ENCODE peak calls at places on chromosome 5, in five cellular contexts. F is astrocyte, V is testis, L is right cardiac atrium, N is left lung. I is an unnamed sample. For H3K4me1, the result is how much of the 10 kb centered on the place peaks cover.

GRCh38 chr5:146313027-146313426 is 25.6 kb upstream of the POU4F3 start:
- DNase-seq in N (no peak), L (no peak), V (no peak), F (no peak), I (no peak)

GRCh38 chr5:162931501-162931900 is 505.9 kb upstream of the CCNG1 start:
- DNase-seq in N (no peak), V (no peak), L (no peak), F (no peak), I (no peak)

GRCh38 chr5:134490255-134490924 is 35.1 kb upstream of the JADE2 start:
- DNase-seq in F (no peak), N (no peak), L (no peak), V (no peak), I (no peak)

GRCh38 chr5:125257057-125257970 is 510.9 kb upstream of the ZNF608 start:
- DNase-seq in F (peak), N (no peak), L (no peak), V (no peak), I (no peak)

GRCh38 chr5:143887901-143888648 is 76.1 kb downstream of the HMHB1 start:
- DNase-seq in L (no peak), V (no peak), N (no peak), F (peak), I (peak)

GRCh38 chr5:171436804-171437285 is 17.4 kb downstream of the FGF18 start:
- DNase-seq in V (no peak), L (no peak), N (no peak), F (no peak), I (no peak)

GRCh38 chr5:131966551-131966950 is 21.1 kb upstream of the MEIKIN start:
- DNase-seq in F (no peak), N (no peak), L (no peak), V (no peak), I (no peak)

GRCh38 chr5:149114403-149115312 is 26.6 kb upstream of the ABLIM3 start:
- DNase-seq in N (peak), F (peak), L (peak), V (peak), I (peak)

GRCh38 chr5:89399553-89399952 is 516.6 kb upstream of the MEF2C start:
- DNase-seq in N (no peak), F (peak), L (no peak), V (no peak), I (no peak)

GRCh38 chr5:71719092-71719964 is at the start of gene CARTPT:
- DNase-seq in F (peak), N (no peak), V (peak), L (peak), I (no peak)

GRCh38 chr5:106545325-106545724 is 1125.4 kb downstream of the EFNA5 start:
- DNase-seq in L (no peak), V (no peak), F (peak), N (no peak), I (no peak)

GRCh38 chr5:32225445-32225844 is 51.3 kb upstream of the GOLPH3 start:
- DNase-seq in F (peak), N (no peak), L (no peak), V (peak), I (no peak)

GRCh38 chr5:112630246-112631009 is 107.3 kb upstream of the APC start:
- DNase-seq in V (no peak), N (no peak), L (no peak), F (no peak), I (no peak)

GRCh38 chr5:16809816-16810502 is 126.1 kb downstream of the MYO10 start:
- DNase-seq in N (no peak), F (peak), V (peak), L (no peak), I (no peak)

GRCh38 chr5:159038907-159039306 is 60.8 kb downstream of the EBF1 start:
- DNase-seq in F (peak), V (no peak), L (peak), N (no peak), I (no peak)

GRCh38 chr5:61307196-61307590 is 24.9 kb upstream of the ZSWIM6 start:
- DNase-seq in L (no peak), F (no peak), V (no peak), N (no peak), I (no peak)

GRCh38 chr5:61307611-61308010 is 24.4 kb upstream of the ZSWIM6 start:
- DNase-seq in V (no peak), F (no peak), L (no peak), N (no peak), I (no peak)

GRCh38 chr5:61306531-61307195 is 25.4 kb upstream of the ZSWIM6 start:
- DNase-seq in V (no peak), F (peak), L (no peak), N (no peak), I (peak)

GRCh38 chr5:61309115-61309514 is 22.9 kb upstream of the ZSWIM6 start:
- DNase-seq in V (no peak), N (no peak), L (no peak), F (no peak), I (no peak)

DNA sequence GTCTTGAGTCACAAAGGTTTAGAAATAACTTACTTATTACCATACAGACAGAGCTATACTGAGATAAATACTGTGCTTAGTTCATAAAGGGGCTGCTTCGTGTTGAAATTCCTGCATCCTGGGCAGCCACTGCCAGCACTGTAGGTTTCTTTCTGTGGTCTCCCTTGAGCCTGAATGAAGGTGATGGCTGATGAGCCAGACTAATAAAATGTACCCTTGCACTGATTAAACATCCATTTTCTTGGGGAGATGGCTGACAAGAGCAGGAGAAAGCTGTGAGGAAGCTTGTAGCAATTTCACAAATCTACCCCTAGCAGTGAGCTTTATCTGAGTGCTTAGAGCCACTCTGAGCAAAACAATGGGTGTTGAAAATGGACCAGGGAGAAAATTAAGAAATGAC is 23.4 kb upstream of the ZSWIM6 start:
- DNase-seq in N (no peak), V (no peak), F (peak), L (no peak), I (no peak)
- H3K4me1 ChIP-seq in N (under half), V (under half), F (under half), L (under half), I (under half)

DNA sequence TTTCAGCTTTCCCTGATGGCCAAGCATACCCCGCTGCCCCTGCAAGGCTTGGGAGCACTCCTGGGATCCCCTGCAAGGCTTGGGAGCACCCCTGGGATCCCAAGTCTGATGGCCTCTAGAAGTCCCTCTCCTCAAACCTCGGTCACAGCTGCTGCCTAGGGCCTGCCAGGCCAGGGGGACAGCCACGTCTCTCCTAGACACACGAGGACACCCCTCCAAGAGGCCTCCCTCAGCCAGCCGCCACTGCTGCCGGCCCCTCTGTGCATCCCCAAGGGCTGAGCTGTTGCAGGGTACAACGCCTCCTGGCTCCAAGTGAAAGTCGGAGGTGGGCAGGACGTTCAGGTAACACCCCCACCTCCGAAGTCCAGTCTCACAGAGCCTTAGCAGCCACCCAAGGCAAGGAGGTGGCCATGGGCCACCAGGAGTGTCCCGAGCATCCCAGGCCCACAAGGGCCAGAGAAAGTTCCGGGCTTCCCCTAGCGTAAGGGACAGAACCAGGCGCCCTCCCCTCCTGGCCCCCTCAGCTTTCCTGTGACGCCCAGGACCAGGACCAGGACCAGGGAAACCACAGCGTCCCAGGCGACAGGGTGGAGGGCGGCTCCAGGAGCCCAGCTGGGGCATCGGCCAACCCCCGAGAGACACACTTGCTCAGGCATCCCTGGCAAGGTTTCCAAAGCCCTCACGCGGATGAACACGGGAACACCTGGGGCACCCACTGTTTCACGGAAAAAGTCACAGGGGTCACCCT is 17.3 kb upstream of the SLC12A7 start:
- DNase-seq in V (no peak), N (no peak), L (no peak), F (no peak), I (no peak)
- H3K4me1 ChIP-seq in V (under half), N (under half), L (under half), F (under half), I (under half)

GRCh38 chr5:179734536-179735164 is 2.0 kb downstream of the MAML1 start:
- DNase-seq in L (no peak), N (no peak), F (no peak), V (no peak), I (no peak)
- H3K4me1 ChIP-seq in L (under half), N (half or more), F (under half), V (under half), I (under half)

DNA sequence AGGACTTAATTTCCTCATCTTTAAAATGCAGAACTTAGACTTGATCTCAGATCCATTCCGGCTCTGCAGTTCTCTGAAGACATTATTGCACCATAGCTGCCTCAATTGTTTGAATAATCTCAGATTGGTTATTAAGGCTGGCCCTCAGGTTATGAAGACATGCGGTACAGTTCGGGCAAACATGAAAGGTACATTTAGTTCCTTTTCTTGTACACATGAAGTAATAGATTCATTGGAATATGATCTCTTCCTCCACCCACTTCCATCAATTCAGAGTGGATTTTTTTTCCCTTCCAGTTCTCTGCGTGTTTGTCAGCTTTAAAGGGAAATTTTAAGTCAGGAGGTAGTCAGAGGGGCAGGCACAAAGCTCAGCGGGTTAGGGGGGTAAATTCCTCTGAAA is 28.0 kb downstream of the ATP6V0E1 start:
- DNase-seq in N (no peak), F (no peak), L (no peak), V (no peak), I (no peak)
- H3K4me1 ChIP-seq in N (half or more), F (under half), L (under half), V (under half), I (under half)

GRCh38 chr5:141715340-141715905 is 33.4 kb upstream of the ARAP3 start:
- DNase-seq in F (no peak), N (no peak), L (no peak), V (no peak), I (no peak)
- H3K4me1 ChIP-seq in F (under half), N (under half), L (under half), V (under half), I (under half)

GRCh38 chr5:79590395-79590999 is 21.7 kb upstream of the TENT2 start:
- DNase-seq in V (no peak), N (no peak), L (no peak), F (no peak), I (no peak)

DNA sequence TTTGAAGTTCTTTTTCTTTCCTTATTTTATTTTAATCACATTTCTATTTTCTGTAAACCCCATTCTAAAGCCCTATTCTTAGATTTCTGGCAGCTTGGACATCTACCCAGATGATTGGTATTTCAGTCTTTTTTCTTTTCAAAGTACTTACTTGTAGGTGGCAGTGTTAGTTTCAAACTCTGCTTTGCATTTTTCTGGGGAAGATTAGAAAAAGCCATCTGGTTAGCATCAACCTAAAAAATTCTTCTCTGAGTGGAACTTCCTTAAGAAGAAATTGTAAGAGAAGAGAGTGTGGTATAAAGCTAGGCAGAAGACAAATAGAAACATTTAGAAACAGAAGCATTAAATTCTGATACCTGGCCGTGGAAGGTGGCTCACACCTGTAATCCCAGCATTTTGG is 17.2 kb upstream of the TENT2 start:
- DNase-seq in N (no peak), L (no peak), F (no peak), V (no peak), I (no peak)
- H3K4me1 ChIP-seq in N (under half), L (under half), F (under half), V (under half), I (under half)

GRCh38 chr5:180332051-180332517 is 21.1 kb downstream of the GFPT2 start:
- DNase-seq in V (no peak), N (no peak), L (no peak), F (peak), I (no peak)

GRCh38 chr5:180332861-180333260 is 20.3 kb downstream of the GFPT2 start:
- DNase-seq in N (no peak), V (no peak), F (no peak), L (no peak), I (no peak)

GRCh38 chr5:180334751-180335613 is 18.2 kb downstream of the GFPT2 start:
- DNase-seq in N (no peak), F (no peak), L (no peak), V (no peak), I (no peak)

GRCh38 chr5:180334176-180334575 is 19.0 kb downstream of the GFPT2 start:
- DNase-seq in L (no peak), F (no peak), N (no peak), V (no peak), I (no peak)

GRCh38 chr5:180333661-180334060 is 19.5 kb downstream of the GFPT2 start:
- DNase-seq in N (no peak), L (no peak), F (peak), V (no peak), I (no peak)
- H3K4me1 ChIP-seq in N (under half), L (under half), F (under half), V (under half), I (under half)